ENCODE peak calls at places on chromosomes 3 and 15, in nine cellular contexts. O, H, D, U, A, R, Y, P and V are unnamed samples.
A peak's percentile ranks its signal among the peaks of the same experiment; 100 is the strongest.

GRCh38 chr3:41247590-41247989 is 48.3 kb downstream of the CTNNB1 start:
- DNase-seq in O (no peak), H (no peak), D (no peak), U (no peak), A (no peak), R (no peak), Y (no peak), P (no peak), V (no peak)

GRCh38 chr3:164320962-164321361 is 757.3 kb downstream of the SI start:
- DNase-seq in O (no peak), H (no peak), D (no peak), U (no peak), A (no peak), R (no peak), Y (no peak), P (no peak), V (no peak)

GRCh38 chr3:123552095-123552714 is 32.6 kb downstream of the HACD2 start:
- DNase-seq in O (no peak), H (peak; percentile 10), D (peak; percentile 16), U (no peak), A (no peak), R (no peak), Y (peak; percentile 15), P (no peak), V (no peak)

GRCh38 chr15:56672721-56673120 is 60.6 kb downstream of the ZNF280D start:
- DNase-seq in O (no peak), H (no peak), D (no peak), U (no peak), A (no peak), R (no peak), Y (peak; percentile 48), P (peak; percentile 3), V (no peak)

GRCh38 chr3:47163023-47163989 is 607 bp downstream of the SETD2 start:
- DNase-seq in O (peak; percentile 39), H (peak; percentile 79), D (peak; percentile 78), U (peak; percentile 33), A (peak; percentile 45), R (peak; percentile 23), Y (peak; percentile 6), P (peak; percentile 36), V (peak; percentile 44)

GRCh38 chr15:45333550-45333949 is 44.8 kb downstream of the GATM start:
- DNase-seq in O (no peak), H (no peak), D (peak; percentile 3), U (peak; percentile 84), A (no peak), R (peak; percentile 36), Y (peak; percentile 9), P (no peak), V (no peak)

GRCh38 chr3:39724233-39724846 is 85.1 kb upstream of the MYRIP start:
- DNase-seq in O (no peak), H (no peak), D (no peak), U (no peak), A (no peak), R (no peak), Y (no peak), P (no peak), V (no peak)

GRCh38 chr15:99999282-100000070 is 266.2 kb upstream of the LYSMD4 start:
- DNase-seq in O (no peak), H (no peak), D (no peak), U (no peak), A (no peak), R (no peak), Y (no peak), P (no peak), V (no peak)

GRCh38 chr3:52787246-52787645 is 7.3 kb upstream of the ITIH3 start:
- DNase-seq in O (no peak), H (no peak), D (no peak), U (no peak), A (no peak), R (no peak), Y (no peak), P (no peak), V (no peak)

GRCh38 chr3:35592589-35593295 is 46.6 kb upstream of the ARPP21 start:
- DNase-seq in O (no peak), H (no peak), D (peak; percentile 6), U (no peak), A (no peak), R (no peak), Y (no peak), P (no peak), V (no peak)

GRCh38 chr15:31328999-31329639 is 2.5 kb downstream of the KLF13 start:
- DNase-seq in O (no peak), H (peak; percentile 78), D (peak; percentile 79), U (no peak), A (no peak), R (no peak), Y (no peak), P (peak; percentile 48), V (no peak)

GRCh38 chr15:100400996-100401395 is 59.2 kb upstream of the ADAMTS17 start:
- DNase-seq in O (no peak), H (no peak), D (no peak), U (no peak), A (no peak), R (no peak), Y (no peak), P (no peak), V (no peak)

GRCh38 chr3:23900744-23901143 is 16.0 kb downstream of the NKIRAS1 start:
- DNase-seq in O (no peak), H (no peak), D (no peak), U (no peak), A (no peak), R (no peak), Y (no peak), P (no peak), V (no peak)
- TF ChIP-seq CTCF in O (peak; percentile 40), H (no peak), D (no peak), U (no peak), A (no peak), R (no peak), Y (peak; percentile 29), P (peak; percentile 18), V (no peak)

GRCh38 chr3:70539908-70540307 is 227.5 kb upstream of the MDFIC2 start:
- DNase-seq in O (no peak), H (peak; percentile 6), D (peak; percentile 16), U (no peak), A (no peak), R (no peak), Y (no peak), P (no peak), V (no peak)
- TF ChIP-seq CTCF in O (peak; percentile 29), H (peak; percentile 52), D (peak; percentile 28), U (no peak), A (no peak), R (no peak), Y (peak; percentile 58), P (peak; percentile 39), V (no peak)

DNA sequence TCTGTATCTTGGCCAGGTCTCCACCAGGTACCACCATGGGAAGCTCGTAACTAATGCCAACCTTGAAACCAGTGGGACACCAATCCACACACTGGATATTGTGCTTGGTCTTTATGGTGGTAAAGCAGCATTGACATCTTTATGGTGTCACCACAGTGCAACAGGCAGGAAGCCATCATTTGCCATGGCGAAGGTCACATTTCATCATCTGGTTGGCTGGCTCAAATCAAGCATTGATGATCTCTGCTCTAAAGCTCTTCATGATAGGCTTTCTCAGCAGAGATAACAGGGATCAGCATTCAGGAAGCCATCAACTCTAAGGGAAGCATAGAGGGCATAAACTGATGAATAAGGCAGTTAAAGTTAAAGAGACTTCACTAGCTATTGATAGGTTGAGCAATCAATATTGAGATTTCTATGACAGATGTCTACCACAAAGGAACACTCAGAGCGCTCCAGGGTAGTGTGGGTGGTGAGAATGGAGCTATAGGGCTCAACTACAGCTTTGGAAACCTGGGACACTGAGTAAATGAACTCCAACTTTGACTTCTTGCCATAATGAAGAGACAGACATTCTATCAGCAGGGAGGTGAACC is 54.1 kb upstream of the ACTC1 start:
- DNase-seq in O (no peak), H (no peak), D (no peak), U (no peak), A (no peak), R (no peak), Y (no peak), P (no peak), V (no peak)
- TF ChIP-seq CTCF in O (no peak), H (no peak), D (no peak), U (no peak), A (no peak), R (no peak), Y (no peak), P (no peak), V (no peak)

GRCh38 chr3:69738291-69738690 is 973 bp upstream of the MITF start:
- DNase-seq in O (no peak), H (no peak), D (no peak), U (no peak), A (no peak), R (no peak), Y (no peak), P (no peak), V (no peak)

GRCh38 chr3:69737396-69737795 is 1.9 kb upstream of the MITF start:
- DNase-seq in O (no peak), H (no peak), D (no peak), U (no peak), A (no peak), R (no peak), Y (no peak), P (no peak), V (no peak)

GRCh38 chr3:69740103-69741021 is 1.1 kb downstream of the MITF start:
- DNase-seq in O (no peak), H (peak; percentile 57), D (peak; percentile 11), U (peak; percentile 22), A (peak; percentile 63), R (peak; percentile 62), Y (no peak), P (peak; percentile 28), V (no peak)

GRCh38 chr3:69739204-69740102 is at the start of gene MITF:
- DNase-seq in O (peak; percentile 81), H (peak; percentile 86), D (peak; percentile 88), U (peak; percentile 95), A (peak; percentile 93), R (peak; percentile 94), Y (peak; percentile 87), P (peak; percentile 79), V (peak; percentile 81)

GRCh38 chr3:69738859-69739203 is 433 bp upstream of the MITF start:
- DNase-seq in O (no peak), H (no peak), D (no peak), U (peak; percentile 33), A (no peak), R (no peak), Y (no peak), P (no peak), V (no peak)
- TF ChIP-seq CTCF in O (no peak), H (no peak), D (no peak), U (no peak), A (no peak), R (no peak), Y (no peak), P (no peak), V (no peak)

DNA sequence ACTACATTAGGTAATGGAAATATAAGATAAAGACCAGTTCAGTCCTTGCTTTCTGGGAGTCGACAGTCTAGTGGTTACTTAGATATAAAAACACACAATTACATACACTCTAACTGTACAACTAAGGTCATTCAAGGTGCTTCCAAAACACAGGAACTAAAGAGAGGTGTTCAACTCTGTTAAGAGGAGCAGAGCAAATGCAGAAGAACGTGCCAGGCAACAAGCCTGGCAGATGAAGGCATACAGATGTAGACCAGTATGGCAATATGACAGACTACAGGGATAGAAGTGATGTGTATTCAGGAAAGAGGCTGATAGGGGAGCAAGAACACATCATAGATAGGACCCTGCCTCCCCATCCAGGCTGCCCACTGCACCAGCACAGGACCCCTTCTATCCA is 78.3 kb downstream of the CBLB start:
- DNase-seq in O (no peak), H (no peak), D (no peak), U (no peak), A (no peak), R (no peak), Y (no peak), P (no peak), V (no peak)
- TF ChIP-seq CTCF in O (no peak), H (no peak), D (no peak), U (no peak), A (no peak), R (no peak), Y (no peak), P (no peak), V (no peak)